ENCODE peak calls at places on chromosomes 13 and 19, in six cellular contexts. O, L, F, V, A and M are unnamed samples.

GRCh38 chr13:44801990-44802389 is 187.3 kb downstream of the NUFIP1 start:
- DNase-seq in O (no peak), L (peak), F (no peak), V (no peak), A (no peak), M (no peak)

GRCh38 chr13:95335667-95336066 is 34.4 kb upstream of the ABCC4 start:
- DNase-seq in O (no peak), L (no peak), F (no peak), V (no peak), A (no peak), M (no peak)

GRCh38 chr19:45177817-45178261 is at the start of gene TRAPPC6A:
- DNase-seq in O (no peak), L (peak), F (no peak), V (no peak), A (no peak), M (no peak)

GRCh38 chr13:97477824-97478223 is 43.9 kb downstream of the RAP2A start:
- DNase-seq in O (no peak), L (no peak), F (no peak), V (no peak), A (no peak), M (no peak)

GRCh38 chr19:19493841-19494546 is 21.4 kb downstream of the TSSK6 start:
- DNase-seq in O (no peak), L (no peak), F (no peak), V (no peak), A (no peak), M (no peak)

GRCh38 chr19:10884273-10884672 is 12.9 kb downstream of the CARM1 start:
- DNase-seq in O (no peak), L (peak), F (no peak), V (no peak), A (no peak), M (peak)

GRCh38 chr19:47241919-47242644 is 11.1 kb upstream of the BBC3 start:
- DNase-seq in O (no peak), L (no peak), F (no peak), V (no peak), A (no peak), M (no peak)

GRCh38 chr19:582497-583197 is 7.0 kb upstream of the HCN2 start:
- DNase-seq in O (no peak), L (peak), F (peak), V (no peak), A (no peak), M (no peak)

GRCh38 chr13:86080340-86080995 is 281.2 kb upstream of the SLITRK6 start:
- DNase-seq in O (no peak), L (peak), F (no peak), V (no peak), A (no peak), M (no peak)

GRCh38 chr19:23286477-23286876 is 36.3 kb upstream of the ZNF724 start:
- DNase-seq in O (no peak), L (no peak), F (no peak), V (peak), A (no peak), M (no peak)

GRCh38 chr19:48896191-48896720 is 2.3 kb downstream of the TULP2 start:
- DNase-seq in O (peak), L (peak), F (peak), V (peak), A (no peak), M (peak)

GRCh38 chr13:50592412-50593145 is 250.9 kb downstream of the DLEU7 start:
- DNase-seq in O (no peak), L (peak), F (no peak), V (no peak), A (no peak), M (no peak)

GRCh38 chr19:23554548-23554947 is 132.5 kb downstream of the ZNF675 start:
- DNase-seq in O (no peak), L (no peak), F (no peak), V (no peak), A (no peak), M (no peak)

GRCh38 chr19:2176336-2176994 is 12.7 kb downstream of the DOT1L start:
- DNase-seq in O (no peak), L (no peak), F (peak), V (no peak), A (no peak), M (no peak)

GRCh38 chr19:48913114-48913513 is 13.0 kb downstream of the NUCB1 start:
- DNase-seq in O (no peak), L (no peak), F (no peak), V (peak), A (no peak), M (no peak)

GRCh38 chr13:30033681-30034447 is 183.4 kb upstream of the UBL3 start:
- DNase-seq in O (no peak), L (peak), F (no peak), V (no peak), A (no peak), M (no peak)

GRCh38 chr13:94546071-94546839 is 49.7 kb downstream of the TGDS start:
- DNase-seq in O (no peak), L (no peak), F (no peak), V (no peak), A (no peak), M (no peak)

GRCh38 chr13:110713642-110713952 is at the start of gene ING1:
- DNase-seq in O (no peak), L (no peak), F (no peak), V (no peak), A (no peak), M (no peak)

GRCh38 chr13:113544071-113544891 is 40.3 kb upstream of the TFDP1 start:
- DNase-seq in O (peak), L (no peak), F (peak), V (no peak), A (no peak), M (no peak)

GRCh38 chr19:49465371-49465770 is 8.6 kb upstream of the FLT3LG start:
- DNase-seq in O (no peak), L (no peak), F (no peak), V (peak), A (no peak), M (no peak)

GRCh38 chr19:18756896-18757295 is 34.2 kb downstream of the COMP start:
- DNase-seq in O (no peak), L (no peak), F (no peak), V (no peak), A (no peak), M (no peak)

GRCh38 chr19:18589380-18590272 is 1.0 kb downstream of the REX1BD start:
- DNase-seq in O (peak), L (peak), F (peak), V (peak), A (peak), M (peak)

DNA sequence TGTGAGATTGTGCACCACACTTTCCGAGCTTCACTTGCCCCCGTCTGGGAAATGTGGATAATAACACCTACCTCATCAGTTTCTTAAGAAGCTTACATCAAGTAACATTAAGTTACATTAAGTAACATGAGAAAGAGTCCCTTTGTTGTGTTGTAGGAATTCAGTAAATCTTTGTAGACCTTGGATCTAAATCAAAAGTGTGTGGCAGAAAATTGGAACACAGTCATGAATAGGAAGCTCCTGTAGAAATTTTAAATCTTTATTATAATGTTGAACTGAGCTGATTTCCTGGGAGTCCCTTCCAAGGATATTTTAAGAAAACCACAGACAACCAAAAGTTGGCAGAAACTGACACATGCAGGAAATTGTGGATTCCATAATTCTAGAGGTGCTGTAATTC is 5.7 kb upstream of the ENOX1 start:
- DNase-seq in O (no peak), L (peak), F (no peak), V (no peak), A (no peak), M (no peak)
- H3K4me3 ChIP-seq in O (no peak), L (no peak), F (no peak), V (no peak), A (no peak), M (no peak)

GRCh38 chr19:13977803-13978202 is 25.5 kb downstream of the DCAF15 start:
- DNase-seq in O (no peak), L (no peak), F (no peak), V (no peak), A (no peak), M (no peak)
- H3K4me3 ChIP-seq in O (peak), L (no peak), F (no peak), V (no peak), A (no peak), M (no peak)

GRCh38 chr19:4620675-4621074 is 18.6 kb upstream of the TNFAIP8L1 start:
- DNase-seq in O (no peak), L (no peak), F (no peak), V (no peak), A (no peak), M (no peak)

GRCh38 chr19:4619668-4620294 is 19.5 kb upstream of the TNFAIP8L1 start:
- DNase-seq in O (no peak), L (no peak), F (no peak), V (no peak), A (no peak), M (no peak)

GRCh38 chr19:4613258-4613751 is 26.0 kb upstream of the TNFAIP8L1 start:
- DNase-seq in O (no peak), L (no peak), F (no peak), V (no peak), A (no peak), M (no peak)

GRCh38 chr19:4622695-4623421 is 16.5 kb upstream of the TNFAIP8L1 start:
- DNase-seq in O (no peak), L (no peak), F (no peak), V (no peak), A (no peak), M (no peak)

DNA sequence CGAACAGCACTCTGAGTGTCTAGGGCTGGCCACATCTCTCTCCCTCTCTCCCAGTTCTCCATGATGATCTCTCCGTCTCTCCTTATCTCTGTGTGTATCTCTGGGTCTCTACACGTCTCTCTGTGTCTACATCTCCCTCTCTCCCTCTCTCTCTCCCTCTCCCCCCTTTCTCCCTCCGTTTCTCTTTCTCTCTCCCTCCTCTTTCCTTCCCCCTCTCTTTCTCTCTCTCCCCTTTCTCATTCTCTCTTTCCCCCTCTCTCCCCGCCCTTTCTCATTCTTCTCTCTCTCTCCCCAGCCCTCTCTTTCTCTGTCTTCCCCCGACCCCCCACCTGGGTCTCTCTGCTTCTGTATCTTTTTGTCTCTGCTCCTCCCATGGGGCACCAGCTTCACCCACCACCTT is 21.3 kb upstream of the TNFAIP8L1 start:
- DNase-seq in O (no peak), L (no peak), F (no peak), V (no peak), A (no peak), M (no peak)
- H3K4me3 ChIP-seq in O (no peak), L (no peak), F (no peak), V (no peak), A (no peak), M (no peak)

DNA sequence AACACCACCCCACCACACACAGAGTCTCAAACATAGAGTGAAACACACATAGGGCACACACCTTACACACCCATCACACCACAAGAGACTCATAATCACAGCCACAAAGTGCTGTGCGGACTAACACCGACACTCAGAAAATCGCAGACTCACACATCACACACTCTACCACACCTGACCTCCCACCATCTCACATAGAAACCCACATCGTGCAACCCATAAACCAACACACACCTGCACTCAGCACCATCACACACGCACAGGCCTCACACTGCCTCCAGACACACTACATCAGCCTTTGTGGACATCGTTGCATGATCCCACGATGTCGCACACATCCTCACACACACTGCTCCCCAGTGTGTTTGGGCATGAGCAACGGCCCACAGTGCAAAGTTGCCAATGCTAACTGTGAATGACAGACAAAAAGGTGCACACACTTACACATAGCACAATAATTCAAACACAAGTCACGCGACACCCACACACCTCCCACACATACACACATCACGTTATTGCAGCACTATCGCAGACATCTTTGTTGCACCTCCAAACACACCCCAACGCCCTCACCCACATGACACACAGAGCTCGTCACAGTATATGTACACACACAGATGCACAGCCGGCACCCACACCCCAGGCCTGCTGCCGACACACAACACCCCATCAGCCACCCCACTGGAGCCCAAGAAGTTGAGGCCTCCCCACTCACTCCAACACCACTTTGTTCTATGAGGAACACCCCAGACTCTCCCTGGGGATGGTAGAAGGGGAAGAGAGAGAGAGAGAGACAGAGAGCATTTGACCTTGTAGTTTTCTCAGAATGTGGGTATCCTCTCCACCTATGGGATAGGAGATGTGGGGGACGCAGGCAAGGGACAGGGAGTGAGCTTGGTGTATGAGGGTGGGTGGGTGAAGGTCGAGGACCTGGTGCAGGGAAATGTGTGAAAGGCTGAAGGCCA is 1.2 kb upstream of the ATP1A3 start:
- DNase-seq in O (no peak), L (no peak), F (no peak), V (peak), A (no peak), M (no peak)
- H3K4me3 ChIP-seq in O (no peak), L (no peak), F (no peak), V (no peak), A (no peak), M (no peak)